ENCODE peak calls at places on chromosomes 11 and 22, in ten cellular contexts. Q is activated CD4-positive, alpha-beta T cell treated with anti-CD3 and anti-CD28 coated beads, Interleukin-2, amount 50 U/mL, for 1 hour; C is stimulated activated CD4-positive, alpha-beta T cell treated with anti-CD3 and anti-CD28 coated beads, TNF-alpha, amount 100 ng/mL, for 1 hour; I is Right ventricle myocardium inferior; T is non-pigmented ciliary epithelial cell; E is right atrium auricular region; X is NCI-H446 treated with DMSO at 0.1 percent for 48 hours; R is kidney glomerular epithelial cell; N is AG08395; Y is mesenteric fat pad. L is an unnamed sample.

GRCh38 chr11:26765323-26765722 is 43.5 kb upstream of the SLC5A12 start:
- DNase-seq in Q (no peak), C (no peak), I (no peak), T (no peak), E (no peak), X (no peak), R (no peak), N (no peak), Y (no peak), L (no peak)

GRCh38 chr22:23608583-23608982 is 23.5 kb downstream of the DRICH1 start:
- DNase-seq in Q (no peak), C (no peak), I (no peak), T (no peak), E (no peak), X (no peak), R (no peak), N (peak; percentile 52), Y (no peak), L (no peak)

GRCh38 chr11:7571640-7572000 is 57.8 kb downstream of the PPFIBP2 start:
- DNase-seq in Q (no peak), C (no peak), I (no peak), T (no peak), E (peak; percentile 81), X (peak; percentile 44), R (peak; percentile 65), N (peak; percentile 79), Y (no peak), L (peak; percentile 21)

GRCh38 chr11:74683941-74684481 is 47.2 kb downstream of the CHRDL2 start:
- DNase-seq in Q (no peak), C (no peak), I (no peak), T (no peak), E (no peak), X (no peak), R (no peak), N (no peak), Y (peak; percentile 88), L (no peak)

GRCh38 chr11:130400793-130401483 is 27.5 kb downstream of the ADAMTS8 start:
- DNase-seq in Q (no peak), C (no peak), I (no peak), T (no peak), E (no peak), X (no peak), R (no peak), N (peak; percentile 55), Y (no peak), L (no peak)

GRCh38 chr11:128716661-128717210 is 22.9 kb downstream of the FLI1 start:
- DNase-seq in Q (peak; percentile 46), C (no peak), I (no peak), T (no peak), E (no peak), X (no peak), R (no peak), N (no peak), Y (no peak), L (no peak)

GRCh38 chr22:47369020-47369419 is 606.6 kb downstream of the TBC1D22A start:
- DNase-seq in Q (no peak), C (no peak), I (no peak), T (no peak), E (no peak), X (no peak), R (no peak), N (no peak), Y (peak; percentile 51), L (no peak)

GRCh38 chr22:50705851-50706351 is 32.1 kb upstream of the ACR start:
- DNase-seq in Q (no peak), C (no peak), I (peak; percentile 57), T (no peak), E (no peak), X (no peak), R (no peak), N (no peak), Y (no peak), L (no peak)

GRCh38 chr22:29723766-29724165 is 4.0 kb downstream of the CABP7 start:
- DNase-seq in Q (no peak), C (no peak), I (no peak), T (no peak), E (no peak), X (no peak), R (no peak), N (no peak), Y (no peak), L (no peak)

GRCh38 chr11:68832476-68833176 is 9.1 kb downstream of the CPT1A start:
- DNase-seq in Q (no peak), C (no peak), I (no peak), T (no peak), E (no peak), X (no peak), R (no peak), N (peak; percentile 53), Y (no peak), L (no peak)

GRCh38 chr22:43409800-43410199 is 2.0 kb upstream of the MPPED1 start:
- DNase-seq in Q (no peak), C (no peak), I (no peak), T (no peak), E (no peak), X (no peak), R (no peak), N (no peak), Y (no peak), L (no peak)

GRCh38 chr22:21937821-21938070 is 14.9 kb downstream of the PPM1F start:
- DNase-seq in Q (no peak), C (no peak), I (no peak), T (peak; percentile 54), E (peak; percentile 89), X (no peak), R (peak; percentile 78), N (peak; percentile 92), Y (no peak), L (no peak)

GRCh38 chr11:6674856-6675255 is 8.3 kb downstream of the MRPL17 start:
- DNase-seq in Q (no peak), C (no peak), I (no peak), T (no peak), E (no peak), X (no peak), R (no peak), N (no peak), Y (no peak), L (no peak)

GRCh38 chr22:33000342-33001280 is 57.6 kb downstream of the SYN3 start:
- DNase-seq in Q (peak; percentile 8), C (peak; percentile 20), I (peak; percentile 78), T (no peak), E (peak; percentile 76), X (no peak), R (peak; percentile 3), N (peak; percentile 75), Y (no peak), L (no peak)

L was measured in NCI-H1048.